ENCODE peak calls at places on chromosomes 1 and 21, in seven cellular contexts. One of them, this sample, is unnamed.

GRCh38 chr1:109388884-109389637 is 8.7 kb downstream of the SORT1 start:
- DNase-seq in NCI-H1436: no peak
- DNase-seq in effector memory CD8-positive, alpha-beta T cell: no peak
- DNase-seq in MCF 10A: no peak
- DNase-seq in WTC11: no peak
- DNase-seq in GM13976: no peak
- DNase-seq in NCI-H2081 treated with DMSO at 0.1 percent for 48 hours: no peak
- DNase-seq in this sample: no peak

GRCh38 chr1:12409676-12410075 is 179.8 kb downstream of the VPS13D start:
- DNase-seq in NCI-H2081 treated with DMSO at 0.1 percent for 48 hours: no peak
- DNase-seq in WTC11: no peak
- DNase-seq in effector memory CD8-positive, alpha-beta T cell: no peak
- DNase-seq in MCF 10A: peak; percentile 22
- DNase-seq in NCI-H1436: no peak
- DNase-seq in GM13976: no peak
- DNase-seq in this sample: no peak

GRCh38 chr1:190858140-190858539 is 380.5 kb upstream of the BRINP3 start:
- DNase-seq in NCI-H1436: no peak
- DNase-seq in effector memory CD8-positive, alpha-beta T cell: no peak
- DNase-seq in GM13976: no peak
- DNase-seq in WTC11: no peak
- DNase-seq in MCF 10A: no peak
- DNase-seq in NCI-H2081 treated with DMSO at 0.1 percent for 48 hours: no peak
- DNase-seq in this sample: no peak

GRCh38 chr1:53946252-53947171 is at the start of gene LRRC42:
- DNase-seq in NCI-H1436: no peak
- DNase-seq in GM13976: peak; percentile 96
- DNase-seq in MCF 10A: no peak
- DNase-seq in WTC11: no peak
- DNase-seq in NCI-H2081 treated with DMSO at 0.1 percent for 48 hours: no peak
- DNase-seq in effector memory CD8-positive, alpha-beta T cell: no peak
- DNase-seq in this sample: no peak

GRCh38 chr1:94063379-94063778 is 57.6 kb downstream of the ABCA4 start:
- DNase-seq in effector memory CD8-positive, alpha-beta T cell: no peak
- DNase-seq in GM13976: no peak
- DNase-seq in MCF 10A: peak; percentile 39
- DNase-seq in NCI-H1436: no peak
- DNase-seq in WTC11: no peak
- DNase-seq in NCI-H2081 treated with DMSO at 0.1 percent for 48 hours: no peak
- DNase-seq in this sample: no peak

GRCh38 chr1:17829579-17829978 is 74.4 kb downstream of the ACTL8 start:
- DNase-seq in NCI-H2081 treated with DMSO at 0.1 percent for 48 hours: no peak
- DNase-seq in NCI-H1436: no peak
- DNase-seq in MCF 10A: no peak
- DNase-seq in effector memory CD8-positive, alpha-beta T cell: no peak
- DNase-seq in WTC11: no peak
- DNase-seq in GM13976: no peak
- DNase-seq in this sample: no peak

GRCh38 chr1:160144921-160145320 is 6.5 kb upstream of the ATP1A4 start:
- DNase-seq in NCI-H1436: no peak
- DNase-seq in GM13976: no peak
- DNase-seq in WTC11: no peak
- DNase-seq in NCI-H2081 treated with DMSO at 0.1 percent for 48 hours: no peak
- DNase-seq in effector memory CD8-positive, alpha-beta T cell: no peak
- DNase-seq in MCF 10A: no peak
- DNase-seq in this sample: no peak

GRCh38 chr1:182050481-182051438 is 10.8 kb downstream of the ZNF648 start:
- DNase-seq in effector memory CD8-positive, alpha-beta T cell: no peak
- DNase-seq in WTC11: no peak
- DNase-seq in MCF 10A: peak; percentile 26
- DNase-seq in NCI-H1436: no peak
- DNase-seq in NCI-H2081 treated with DMSO at 0.1 percent for 48 hours: no peak
- DNase-seq in GM13976: no peak
- DNase-seq in this sample: no peak

GRCh38 chr21:35619184-35619583 is 441.1 kb downstream of the SETD4 start:
- DNase-seq in GM13976: no peak
- DNase-seq in NCI-H1436: no peak
- DNase-seq in effector memory CD8-positive, alpha-beta T cell: no peak
- DNase-seq in WTC11: no peak
- DNase-seq in MCF 10A: peak; percentile 5
- DNase-seq in NCI-H2081 treated with DMSO at 0.1 percent for 48 hours: no peak
- DNase-seq in this sample: no peak

GRCh38 chr1:159936284-159936904 is 9.0 kb downstream of the IGSF9 start:
- DNase-seq in WTC11: peak; percentile 94
- DNase-seq in NCI-H1436: peak; percentile 54
- DNase-seq in effector memory CD8-positive, alpha-beta T cell: peak; percentile 82
- DNase-seq in MCF 10A: peak; percentile 85
- DNase-seq in GM13976: peak; percentile 89
- DNase-seq in NCI-H2081 treated with DMSO at 0.1 percent for 48 hours: no peak
- DNase-seq in this sample: peak; percentile 77

GRCh38 chr1:12541274-12542137 is 76.5 kb downstream of the DHRS3 start:
- DNase-seq in WTC11: no peak
- DNase-seq in NCI-H1436: no peak
- DNase-seq in effector memory CD8-positive, alpha-beta T cell: no peak
- DNase-seq in NCI-H2081 treated with DMSO at 0.1 percent for 48 hours: no peak
- DNase-seq in MCF 10A: no peak
- DNase-seq in GM13976: no peak
- DNase-seq in this sample: no peak

GRCh38 chr1:153395136-153395685 is 4.3 kb upstream of the S100A8 start:
- DNase-seq in effector memory CD8-positive, alpha-beta T cell: no peak
- DNase-seq in NCI-H2081 treated with DMSO at 0.1 percent for 48 hours: no peak
- DNase-seq in MCF 10A: peak; percentile 95
- DNase-seq in GM13976: no peak
- DNase-seq in WTC11: no peak
- DNase-seq in NCI-H1436: no peak
- DNase-seq in this sample: no peak

GRCh38 chr1:220696863-220697231 is 6.7 kb downstream of the C1orf115 start:
- DNase-seq in NCI-H1436: no peak
- DNase-seq in WTC11: no peak
- DNase-seq in MCF 10A: no peak
- DNase-seq in NCI-H2081 treated with DMSO at 0.1 percent for 48 hours: no peak
- DNase-seq in effector memory CD8-positive, alpha-beta T cell: no peak
- DNase-seq in GM13976: no peak
- DNase-seq in this sample: no peak

GRCh38 chr1:22383526-22384291 is 67.9 kb upstream of the ZBTB40 start:
- DNase-seq in MCF 10A: no peak
- DNase-seq in effector memory CD8-positive, alpha-beta T cell: no peak
- DNase-seq in NCI-H1436: no peak
- DNase-seq in NCI-H2081 treated with DMSO at 0.1 percent for 48 hours: no peak
- DNase-seq in WTC11: no peak
- DNase-seq in GM13976: no peak
- DNase-seq in this sample: no peak

GRCh38 chr1:116486424-116486823 is 84.4 kb downstream of the CD58 start:
- DNase-seq in MCF 10A: peak; percentile 80
- DNase-seq in GM13976: no peak
- DNase-seq in NCI-H1436: no peak
- DNase-seq in effector memory CD8-positive, alpha-beta T cell: no peak
- DNase-seq in NCI-H2081 treated with DMSO at 0.1 percent for 48 hours: no peak
- DNase-seq in WTC11: no peak
- DNase-seq in this sample: no peak

GRCh38 chr1:167681497-167682102 is 40.2 kb upstream of the MPZL1 start:
- DNase-seq in MCF 10A: no peak
- DNase-seq in effector memory CD8-positive, alpha-beta T cell: no peak
- DNase-seq in NCI-H1436: no peak
- DNase-seq in NCI-H2081 treated with DMSO at 0.1 percent for 48 hours: no peak
- DNase-seq in WTC11: no peak
- DNase-seq in GM13976: no peak
- DNase-seq in this sample: no peak

GRCh38 chr1:94772230-94772641 is 47.9 kb upstream of the SLC44A3 start:
- DNase-seq in MCF 10A: no peak
- DNase-seq in effector memory CD8-positive, alpha-beta T cell: no peak
- DNase-seq in NCI-H1436: no peak
- DNase-seq in NCI-H2081 treated with DMSO at 0.1 percent for 48 hours: no peak
- DNase-seq in GM13976: no peak
- DNase-seq in WTC11: no peak
- DNase-seq in this sample: no peak

GRCh38 chr21:34834852-34835501 is 166.2 kb downstream of the CLIC6 start:
- DNase-seq in GM13976: no peak
- DNase-seq in WTC11: no peak
- DNase-seq in MCF 10A: peak; percentile 37
- DNase-seq in NCI-H2081 treated with DMSO at 0.1 percent for 48 hours: no peak
- DNase-seq in NCI-H1436: no peak
- DNase-seq in effector memory CD8-positive, alpha-beta T cell: no peak
- DNase-seq in this sample: no peak

GRCh38 chr1:174712541-174712940 is 264.8 kb downstream of the GPR52 start:
- DNase-seq in WTC11: no peak
- DNase-seq in NCI-H1436: no peak
- DNase-seq in MCF 10A: no peak
- DNase-seq in NCI-H2081 treated with DMSO at 0.1 percent for 48 hours: no peak
- DNase-seq in GM13976: no peak
- DNase-seq in effector memory CD8-positive, alpha-beta T cell: no peak
- DNase-seq in this sample: no peak

GRCh38 chr21:45341261-45341660 is 53.6 kb upstream of the POFUT2 start:
- DNase-seq in MCF 10A: no peak
- DNase-seq in GM13976: no peak
- DNase-seq in NCI-H1436: no peak
- DNase-seq in WTC11: no peak
- DNase-seq in NCI-H2081 treated with DMSO at 0.1 percent for 48 hours: no peak
- DNase-seq in effector memory CD8-positive, alpha-beta T cell: no peak
- DNase-seq in this sample: no peak

GRCh38 chr1:66526991-66527390 is 7.0 kb upstream of the SGIP1 start:
- DNase-seq in effector memory CD8-positive, alpha-beta T cell: no peak
- DNase-seq in NCI-H1436: no peak
- DNase-seq in MCF 10A: no peak
- DNase-seq in WTC11: no peak
- DNase-seq in NCI-H2081 treated with DMSO at 0.1 percent for 48 hours: no peak
- DNase-seq in GM13976: no peak
- DNase-seq in this sample: no peak

GRCh38 chr1:224180783-224181452 is 2.1 kb upstream of the DEGS1 start:
- DNase-seq in effector memory CD8-positive, alpha-beta T cell: no peak
- DNase-seq in GM13976: no peak
- DNase-seq in MCF 10A: no peak
- DNase-seq in WTC11: no peak
- DNase-seq in NCI-H1436: no peak
- DNase-seq in NCI-H2081 treated with DMSO at 0.1 percent for 48 hours: no peak
- DNase-seq in this sample: no peak

GRCh38 chr21:27036736-27037301 is 69.9 kb upstream of the ADAMTS5 start:
- DNase-seq in NCI-H2081 treated with DMSO at 0.1 percent for 48 hours: no peak
- DNase-seq in GM13976: no peak
- DNase-seq in MCF 10A: no peak
- DNase-seq in effector memory CD8-positive, alpha-beta T cell: no peak
- DNase-seq in WTC11: no peak
- DNase-seq in NCI-H1436: no peak
- DNase-seq in this sample: no peak

GRCh38 chr1:23699280-23700179 is 7.9 kb downstream of the RPL11 start:
- DNase-seq in GM13976: no peak
- DNase-seq in effector memory CD8-positive, alpha-beta T cell: no peak
- DNase-seq in WTC11: no peak
- DNase-seq in NCI-H1436: no peak
- DNase-seq in NCI-H2081 treated with DMSO at 0.1 percent for 48 hours: no peak
- DNase-seq in MCF 10A: peak; percentile 30
- DNase-seq in this sample: no peak

GRCh38 chr1:91124290-91124975 is 102.6 kb upstream of the ZNF644 start:
- DNase-seq in GM13976: no peak
- DNase-seq in NCI-H2081 treated with DMSO at 0.1 percent for 48 hours: no peak
- DNase-seq in WTC11: no peak
- DNase-seq in effector memory CD8-positive, alpha-beta T cell: no peak
- DNase-seq in MCF 10A: no peak
- DNase-seq in NCI-H1436: no peak
- DNase-seq in this sample: no peak